ENCODE peak calls at places on chromosomes 5 and 9, in six cellular contexts. One of them, this sample, is unnamed.

GRCh38 chr5:146052780-146053179 is 52.6 kb downstream of the PLAC8L1 start:
- DNase-seq in AG08396: no peak
- DNase-seq in C1 segment of cervical spinal cord: no peak
- DNase-seq in MM.1S: no peak
- DNase-seq in lower leg skin: no peak
- DNase-seq in stimulated activated CD4-positive, alpha-beta T cell treated with anti-CD3 and anti-CD28 coated beads, Interleukin-4, amount 100 ng/mL, for 1 hour: no peak
- DNase-seq in this sample: no peak

GRCh38 chr9:70923941-70924340 is 197.5 kb downstream of the TRPM3 start:
- DNase-seq in C1 segment of cervical spinal cord: no peak
- DNase-seq in AG08396: no peak
- DNase-seq in stimulated activated CD4-positive, alpha-beta T cell treated with anti-CD3 and anti-CD28 coated beads, Interleukin-4, amount 100 ng/mL, for 1 hour: no peak
- DNase-seq in MM.1S: no peak
- DNase-seq in lower leg skin: no peak
- DNase-seq in this sample: no peak

GRCh38 chr5:179836225-179837019 is 15.7 kb downstream of the SQSTM1 start:
- DNase-seq in C1 segment of cervical spinal cord: no peak
- DNase-seq in lower leg skin: no peak
- DNase-seq in stimulated activated CD4-positive, alpha-beta T cell treated with anti-CD3 and anti-CD28 coated beads, Interleukin-4, amount 100 ng/mL, for 1 hour: peak; percentile 68
- DNase-seq in AG08396: no peak
- DNase-seq in MM.1S: peak; percentile 26
- DNase-seq in this sample: peak; percentile 70

GRCh38 chr5:4185127-4185526 is 589.5 kb downstream of the IRX1 start:
- DNase-seq in AG08396: no peak
- DNase-seq in MM.1S: no peak
- DNase-seq in stimulated activated CD4-positive, alpha-beta T cell treated with anti-CD3 and anti-CD28 coated beads, Interleukin-4, amount 100 ng/mL, for 1 hour: no peak
- DNase-seq in lower leg skin: no peak
- DNase-seq in C1 segment of cervical spinal cord: no peak
- DNase-seq in this sample: no peak

GRCh38 chr5:104734046-104734445 is 1171.5 kb upstream of the NUDT12 start:
- DNase-seq in C1 segment of cervical spinal cord: no peak
- DNase-seq in stimulated activated CD4-positive, alpha-beta T cell treated with anti-CD3 and anti-CD28 coated beads, Interleukin-4, amount 100 ng/mL, for 1 hour: no peak
- DNase-seq in MM.1S: no peak
- DNase-seq in AG08396: no peak
- DNase-seq in lower leg skin: no peak
- DNase-seq in this sample: no peak

GRCh38 chr9:80285325-80285724 is 713.6 kb downstream of the TLE4 start:
- DNase-seq in C1 segment of cervical spinal cord: no peak
- DNase-seq in AG08396: no peak
- DNase-seq in MM.1S: no peak
- DNase-seq in lower leg skin: no peak
- DNase-seq in stimulated activated CD4-positive, alpha-beta T cell treated with anti-CD3 and anti-CD28 coated beads, Interleukin-4, amount 100 ng/mL, for 1 hour: no peak
- DNase-seq in this sample: peak; percentile 2

GRCh38 chr9:16521868-16522381 is 348.5 kb downstream of the BNC2 start:
- DNase-seq in AG08396: peak; percentile 60
- DNase-seq in stimulated activated CD4-positive, alpha-beta T cell treated with anti-CD3 and anti-CD28 coated beads, Interleukin-4, amount 100 ng/mL, for 1 hour: no peak
- DNase-seq in C1 segment of cervical spinal cord: no peak
- DNase-seq in lower leg skin: peak; percentile 86
- DNase-seq in MM.1S: no peak
- DNase-seq in this sample: no peak

GRCh38 chr9:135619599-135619886 is 19.8 kb downstream of the GLT6D1 start:
- DNase-seq in MM.1S: no peak
- DNase-seq in stimulated activated CD4-positive, alpha-beta T cell treated with anti-CD3 and anti-CD28 coated beads, Interleukin-4, amount 100 ng/mL, for 1 hour: no peak
- DNase-seq in AG08396: no peak
- DNase-seq in lower leg skin: peak; percentile 74
- DNase-seq in C1 segment of cervical spinal cord: no peak
- DNase-seq in this sample: no peak

GRCh38 chr9:130845901-130846381 is 10.9 kb downstream of the ABL1 start:
- DNase-seq in lower leg skin: no peak
- DNase-seq in stimulated activated CD4-positive, alpha-beta T cell treated with anti-CD3 and anti-CD28 coated beads, Interleukin-4, amount 100 ng/mL, for 1 hour: no peak
- DNase-seq in MM.1S: no peak
- DNase-seq in C1 segment of cervical spinal cord: no peak
- DNase-seq in AG08396: peak; percentile 38
- DNase-seq in this sample: peak; percentile 64

GRCh38 chr9:4490705-4491620 is 695 bp downstream of the SLC1A1 start:
- DNase-seq in lower leg skin: no peak
- DNase-seq in stimulated activated CD4-positive, alpha-beta T cell treated with anti-CD3 and anti-CD28 coated beads, Interleukin-4, amount 100 ng/mL, for 1 hour: no peak
- DNase-seq in AG08396: peak; percentile 25
- DNase-seq in MM.1S: no peak
- DNase-seq in C1 segment of cervical spinal cord: no peak
- DNase-seq in this sample: peak; percentile 26